ENCODE peak calls at places on chromosome 16, in nine cellular contexts. L, K, B, X, C, W, A, Y and M are unnamed samples.

GRCh38 chr16:67801889-67802288 is 4.5 kb downstream of the RANBP10 start:
- DNase-seq in X (no peak), K (no peak), B (no peak), Y (no peak), W (no peak), A (peak), L (no peak), C (no peak), M (peak)

GRCh38 chr16:84647830-84648594 is at the start of gene KLHL36:
- DNase-seq in L (no peak), C (peak), B (no peak), K (no peak), W (no peak), X (no peak), A (peak), Y (peak), M (peak)

GRCh38 chr16:58264961-58265479 is 29.8 kb downstream of the PRSS54 start:
- DNase-seq in Y (peak), C (peak), W (no peak), X (peak), K (peak), B (peak), A (no peak), L (no peak), M (no peak)

GRCh38 chr16:63776437-63776836 is 1345.4 kb downstream of the CDH11 start:
- DNase-seq in K (no peak), L (no peak), Y (no peak), W (no peak), A (no peak), X (no peak), C (no peak), B (no peak), M (no peak)

GRCh38 chr16:86718118-86718517 is 139.8 kb downstream of the FOXL1 start:
- DNase-seq in C (peak), B (no peak), W (no peak), K (peak), Y (no peak), L (no peak), X (no peak), A (no peak), M (no peak)

GRCh38 chr16:80369559-80369958 is 171.2 kb upstream of the DYNLRB2 start:
- DNase-seq in Y (peak), K (peak), C (no peak), X (peak), B (peak), A (no peak), L (no peak), W (no peak), M (no peak)

GRCh38 chr16:56400458-56400857 is 24.9 kb downstream of the AMFR start:
- DNase-seq in K (no peak), B (no peak), L (no peak), Y (no peak), C (no peak), X (no peak), W (no peak), A (no peak), M (no peak)

GRCh38 chr16:6684076-6684673 is 648.5 kb upstream of the RBFOX1 start:
- DNase-seq in K (peak), W (no peak), C (no peak), A (no peak), Y (no peak), X (no peak), B (no peak), L (peak), M (peak)

GRCh38 chr16:50152386-50152806 is 710 bp upstream of the TENT4B start:
- DNase-seq in B (no peak), W (no peak), X (no peak), L (peak), K (peak), A (peak), Y (peak), C (peak), M (no peak)

GRCh38 chr16:85395207-85395912 is 217.8 kb upstream of the GSE1 start:
- DNase-seq in Y (peak), A (peak), K (peak), W (peak), C (no peak), B (peak), X (peak), L (peak), M (no peak)

GRCh38 chr16:65782537-65783290 is 583.8 kb upstream of the CDH5 start:
- DNase-seq in W (no peak), X (peak), C (no peak), A (no peak), K (peak), L (no peak), Y (peak), B (peak), M (no peak)

GRCh38 chr16:23378921-23379320 is 74.1 kb downstream of the COG7 start:
- DNase-seq in Y (no peak), X (no peak), L (no peak), C (no peak), A (no peak), B (no peak), K (no peak), W (no peak), M (no peak)

GRCh38 chr16:47711809-47712208 is 250.7 kb downstream of the PHKB start:
- DNase-seq in X (no peak), C (no peak), W (no peak), Y (no peak), A (no peak), K (no peak), L (no peak), B (no peak), M (no peak)

GRCh38 chr16:396605-397004 is 394 bp upstream of the NME4 start:
- DNase-seq in K (peak), W (no peak), Y (peak), A (no peak), L (peak), C (no peak), X (no peak), B (no peak), M (no peak)

GRCh38 chr16:64133396-64133795 is 988.5 kb downstream of the CDH11 start:
- DNase-seq in Y (no peak), C (no peak), A (no peak), W (no peak), K (no peak), B (no peak), L (no peak), X (no peak), M (no peak)

GRCh38 chr16:86768231-86768791 is 190.0 kb downstream of the FOXL1 start:
- DNase-seq in A (no peak), C (no peak), W (no peak), X (no peak), L (no peak), Y (no peak), K (peak), B (no peak), M (no peak)

GRCh38 chr16:89700649-89701424 is 668 bp downstream of the SPATA2L start:
- DNase-seq in C (peak), Y (peak), W (no peak), X (no peak), L (peak), A (peak), B (no peak), K (no peak), M (peak)

GRCh38 chr16:73558219-73558618 is 510.3 kb upstream of the ZFHX3 start:
- DNase-seq in A (no peak), W (no peak), L (no peak), K (no peak), B (no peak), X (no peak), C (no peak), Y (no peak), M (no peak)

GRCh38 chr16:29719063-29719462 is 26.7 kb downstream of the C16orf54 start:
- DNase-seq in C (no peak), X (no peak), B (no peak), Y (no peak), A (no peak), K (no peak), W (no peak), L (no peak), M (no peak)

GRCh38 chr16:25713785-25714570 is 22.2 kb downstream of the HS3ST4 start:
- DNase-seq in B (no peak), K (no peak), X (no peak), W (no peak), L (no peak), A (no peak), C (no peak), Y (no peak), M (no peak)

GRCh38 chr16:85444879-85445778 is 168.0 kb upstream of the GSE1 start:
- DNase-seq in Y (no peak), W (no peak), X (no peak), B (no peak), A (no peak), K (no peak), L (peak), C (no peak), M (peak)

GRCh38 chr16:11175106-11175795 is 80.8 kb downstream of the SOCS1 start:
- DNase-seq in C (no peak), A (no peak), L (no peak), X (no peak), W (no peak), B (no peak), K (no peak), Y (no peak), M (no peak)

GRCh38 chr16:67421030-67421429 is 4.8 kb upstream of the ZDHHC1 start:
- DNase-seq in C (no peak), W (no peak), L (no peak), X (no peak), B (no peak), A (no peak), K (no peak), Y (no peak), M (no peak)

GRCh38 chr16:55643161-55643970 is 12.4 kb upstream of the SLC6A2 start:
- DNase-seq in C (no peak), L (no peak), W (no peak), X (no peak), K (no peak), B (no peak), Y (no peak), A (no peak), M (no peak)

GRCh38 chr16:55176901-55177300 is 147.1 kb upstream of the IRX6 start:
- DNase-seq in C (no peak), X (no peak), W (no peak), B (no peak), L (no peak), K (no peak), A (no peak), Y (no peak), M (no peak)

GRCh38 chr16:77064037-77064436 is 127.0 kb upstream of the MON1B start:
- DNase-seq in B (no peak), X (no peak), Y (no peak), A (no peak), L (no peak), W (no peak), C (no peak), K (no peak), M (no peak)

GRCh38 chr16:14070877-14071575 is at the start of gene MRTFB:
- DNase-seq in L (peak), B (no peak), X (no peak), K (peak), C (peak), W (no peak), A (peak), Y (peak), M (peak)

GRCh38 chr16:86763819-86764218 is 185.5 kb downstream of the FOXL1 start:
- DNase-seq in L (no peak), K (no peak), B (no peak), Y (no peak), A (no peak), X (no peak), C (no peak), W (no peak), M (no peak)

GRCh38 chr16:51880776-51881175 is 666.2 kb downstream of the TOX3 start:
- DNase-seq in X (peak), L (no peak), A (no peak), W (no peak), B (peak), K (peak), C (no peak), Y (peak), M (no peak)

GRCh38 chr16:31451681-31452351 is 7.5 kb upstream of the ARMC5 start:
- DNase-seq in X (no peak), C (no peak), L (peak), K (peak), W (no peak), A (no peak), B (no peak), Y (peak), M (peak)

GRCh38 chr16:85615014-85615851 is 2.1 kb downstream of the GSE1 start:
- DNase-seq in B (no peak), A (peak), W (no peak), K (no peak), X (no peak), L (peak), Y (no peak), C (peak), M (no peak)

GRCh38 chr16:50245417-50246298 is 20.7 kb upstream of the ADCY7 start:
- DNase-seq in W (no peak), B (peak), A (peak), L (no peak), C (peak), K (peak), Y (peak), X (no peak), M (peak)

GRCh38 chr16:19488213-19488640 is 33.7 kb downstream of the GDE1 start:
- DNase-seq in L (no peak), B (no peak), A (no peak), Y (no peak), W (no peak), C (no peak), X (no peak), K (no peak), M (no peak)

GRCh38 chr16:49440156-49441065 is 66.8 kb downstream of the C16orf78 start:
- DNase-seq in C (no peak), Y (no peak), L (no peak), X (no peak), B (no peak), K (no peak), A (no peak), W (no peak), M (peak)

GRCh38 chr16:54425068-54425467 is 138.5 kb upstream of the IRX3 start:
- DNase-seq in K (no peak), A (no peak), Y (no peak), W (no peak), X (no peak), L (no peak), B (no peak), C (no peak), M (no peak)